ENCODE peak calls at places on chromosomes 11 and 22, in seven cellular contexts. One of them, this sample, is unnamed.

GRCh38 chr22:30159561-30160353 is 79.5 kb downstream of the HORMAD2 start:
- DNase-seq in transverse colon: no peak
- DNase-seq in tibial nerve: no peak
- DNase-seq in ovary: no peak
- DNase-seq in CD8-positive, alpha-beta T cell: no peak
- DNase-seq in brain microvascular endothelial cell: peak
- DNase-seq in PC-9: peak
- DNase-seq in this sample: no peak

GRCh38 chr22:31288496-31289235 is 3.6 kb downstream of the PIK3IP1 start:
- DNase-seq in transverse colon: no peak
- DNase-seq in tibial nerve: no peak
- DNase-seq in ovary: no peak
- DNase-seq in CD8-positive, alpha-beta T cell: no peak
- DNase-seq in brain microvascular endothelial cell: no peak
- DNase-seq in PC-9: no peak
- DNase-seq in this sample: no peak

GRCh38 chr11:26556582-26556981 is 15.5 kb downstream of the MUC15 start:
- DNase-seq in transverse colon: no peak
- DNase-seq in tibial nerve: no peak
- DNase-seq in ovary: no peak
- DNase-seq in CD8-positive, alpha-beta T cell: no peak
- DNase-seq in brain microvascular endothelial cell: no peak
- DNase-seq in PC-9: peak
- DNase-seq in this sample: no peak

GRCh38 chr11:12126352-12127019 is 16.1 kb downstream of the MICAL2 start:
- DNase-seq in transverse colon: no peak
- DNase-seq in tibial nerve: no peak
- DNase-seq in ovary: no peak
- DNase-seq in CD8-positive, alpha-beta T cell: no peak
- DNase-seq in brain microvascular endothelial cell: peak
- DNase-seq in PC-9: peak
- DNase-seq in this sample: no peak

GRCh38 chr11:32615422-32615821 is 31.8 kb downstream of the EIF3M start:
- DNase-seq in transverse colon: no peak
- DNase-seq in tibial nerve: no peak
- DNase-seq in ovary: peak
- DNase-seq in CD8-positive, alpha-beta T cell: no peak
- DNase-seq in brain microvascular endothelial cell: no peak
- DNase-seq in PC-9: no peak
- DNase-seq in this sample: no peak

GRCh38 chr11:1825039-1825740 is 9.6 kb upstream of the SYT8 start:
- DNase-seq in transverse colon: peak
- DNase-seq in tibial nerve: no peak
- DNase-seq in ovary: no peak
- DNase-seq in CD8-positive, alpha-beta T cell: no peak
- DNase-seq in brain microvascular endothelial cell: no peak
- DNase-seq in PC-9: no peak
- DNase-seq in this sample: no peak

GRCh38 chr11:6610591-6610990 is 1.4 kb downstream of the TAF10 start:
- DNase-seq in transverse colon: no peak
- DNase-seq in tibial nerve: no peak
- DNase-seq in ovary: no peak
- DNase-seq in CD8-positive, alpha-beta T cell: no peak
- DNase-seq in brain microvascular endothelial cell: no peak
- DNase-seq in PC-9: no peak
- DNase-seq in this sample: peak

GRCh38 chr11:79100093-79100704 is 340.6 kb downstream of the TENM4 start:
- DNase-seq in transverse colon: peak
- DNase-seq in tibial nerve: no peak
- DNase-seq in ovary: peak
- DNase-seq in CD8-positive, alpha-beta T cell: no peak
- DNase-seq in brain microvascular endothelial cell: peak
- DNase-seq in PC-9: peak
- DNase-seq in this sample: no peak

GRCh38 chr11:65026810-65027209 is 429 bp upstream of the SNX15 start:
- DNase-seq in transverse colon: no peak
- DNase-seq in tibial nerve: no peak
- DNase-seq in ovary: no peak
- DNase-seq in CD8-positive, alpha-beta T cell: no peak
- DNase-seq in brain microvascular endothelial cell: no peak
- DNase-seq in PC-9: no peak
- DNase-seq in this sample: no peak

GRCh38 chr22:27420817-27421361 is 380.7 kb downstream of the MN1 start:
- DNase-seq in transverse colon: peak
- DNase-seq in tibial nerve: peak
- DNase-seq in ovary: peak
- DNase-seq in CD8-positive, alpha-beta T cell: no peak
- DNase-seq in brain microvascular endothelial cell: peak
- DNase-seq in PC-9: no peak
- DNase-seq in this sample: no peak

GRCh38 chr11:131481317-131481716 is 110.9 kb downstream of the NTM start:
- DNase-seq in transverse colon: no peak
- DNase-seq in tibial nerve: no peak
- DNase-seq in ovary: no peak
- DNase-seq in CD8-positive, alpha-beta T cell: no peak
- DNase-seq in brain microvascular endothelial cell: no peak
- DNase-seq in PC-9: no peak
- DNase-seq in this sample: no peak

GRCh38 chr11:66592457-66593302 is at the start of the genes CCDC87 and CCS:
- DNase-seq in transverse colon: peak
- DNase-seq in tibial nerve: peak
- DNase-seq in ovary: peak
- DNase-seq in CD8-positive, alpha-beta T cell: peak
- DNase-seq in brain microvascular endothelial cell: peak
- DNase-seq in PC-9: peak
- DNase-seq in this sample: peak

GRCh38 chr22:33563568-33563967 is 356.7 kb downstream of the LARGE1 start:
- DNase-seq in transverse colon: no peak
- DNase-seq in tibial nerve: no peak
- DNase-seq in ovary: no peak
- DNase-seq in CD8-positive, alpha-beta T cell: no peak
- DNase-seq in brain microvascular endothelial cell: no peak
- DNase-seq in PC-9: no peak
- DNase-seq in this sample: no peak

GRCh38 chr11:47980907-47981621 is 705 bp downstream of the PTPRJ start:
- DNase-seq in transverse colon: peak
- DNase-seq in tibial nerve: no peak
- DNase-seq in ovary: peak
- DNase-seq in CD8-positive, alpha-beta T cell: no peak
- DNase-seq in brain microvascular endothelial cell: no peak
- DNase-seq in PC-9: no peak
- DNase-seq in this sample: peak

GRCh38 chr11:34169664-34170063 is 64.2 kb downstream of the NAT10 start:
- DNase-seq in transverse colon: no peak
- DNase-seq in tibial nerve: no peak
- DNase-seq in ovary: no peak
- DNase-seq in CD8-positive, alpha-beta T cell: no peak
- DNase-seq in brain microvascular endothelial cell: no peak
- DNase-seq in PC-9: no peak
- DNase-seq in this sample: no peak

GRCh38 chr11:33835143-33835878 is 56.6 kb downstream of the LMO2 start:
- DNase-seq in transverse colon: no peak
- DNase-seq in tibial nerve: no peak
- DNase-seq in ovary: no peak
- DNase-seq in CD8-positive, alpha-beta T cell: no peak
- DNase-seq in brain microvascular endothelial cell: peak
- DNase-seq in PC-9: peak
- DNase-seq in this sample: no peak

GRCh38 chr22:31259798-31260473 is 32.4 kb downstream of the PIK3IP1 start:
- DNase-seq in transverse colon: no peak
- DNase-seq in tibial nerve: no peak
- DNase-seq in ovary: no peak
- DNase-seq in CD8-positive, alpha-beta T cell: no peak
- DNase-seq in brain microvascular endothelial cell: no peak
- DNase-seq in PC-9: peak
- DNase-seq in this sample: no peak

GRCh38 chr11:126915430-126915829 is 85.1 kb downstream of the KIRREL3 start:
- DNase-seq in transverse colon: no peak
- DNase-seq in tibial nerve: no peak
- DNase-seq in ovary: no peak
- DNase-seq in CD8-positive, alpha-beta T cell: no peak
- DNase-seq in brain microvascular endothelial cell: no peak
- DNase-seq in PC-9: no peak
- DNase-seq in this sample: no peak

GRCh38 chr22:17974087-17974486 is 50.3 kb downstream of the MICAL3 start:
- DNase-seq in transverse colon: no peak
- DNase-seq in tibial nerve: no peak
- DNase-seq in ovary: no peak
- DNase-seq in CD8-positive, alpha-beta T cell: no peak
- DNase-seq in brain microvascular endothelial cell: no peak
- DNase-seq in PC-9: peak
- DNase-seq in this sample: no peak

GRCh38 chr11:112453601-112454577 is 193.2 kb upstream of the PLET1 start:
- DNase-seq in transverse colon: peak
- DNase-seq in tibial nerve: no peak
- DNase-seq in ovary: no peak
- DNase-seq in CD8-positive, alpha-beta T cell: no peak
- DNase-seq in brain microvascular endothelial cell: peak
- DNase-seq in PC-9: no peak
- DNase-seq in this sample: no peak

GRCh38 chr11:59708537-59708936 is 5.1 kb downstream of the OR10V1 start:
- DNase-seq in transverse colon: no peak
- DNase-seq in tibial nerve: no peak
- DNase-seq in ovary: no peak
- DNase-seq in CD8-positive, alpha-beta T cell: no peak
- DNase-seq in brain microvascular endothelial cell: no peak
- DNase-seq in PC-9: no peak
- DNase-seq in this sample: no peak

GRCh38 chr11:120205596-120206161 is 5.2 kb upstream of the OAF start:
- DNase-seq in transverse colon: no peak
- DNase-seq in tibial nerve: no peak
- DNase-seq in ovary: no peak
- DNase-seq in CD8-positive, alpha-beta T cell: no peak
- DNase-seq in brain microvascular endothelial cell: peak
- DNase-seq in PC-9: peak
- DNase-seq in this sample: no peak

GRCh38 chr11:111417011-111417765 is 38.1 kb upstream of the POU2AF1 start:
- DNase-seq in transverse colon: no peak
- DNase-seq in tibial nerve: no peak
- DNase-seq in ovary: no peak
- DNase-seq in CD8-positive, alpha-beta T cell: no peak
- DNase-seq in brain microvascular endothelial cell: no peak
- DNase-seq in PC-9: no peak
- DNase-seq in this sample: no peak

GRCh38 chr11:70180906-70181305 is 22.2 kb upstream of the FADD start:
- DNase-seq in transverse colon: no peak
- DNase-seq in tibial nerve: no peak
- DNase-seq in ovary: no peak
- DNase-seq in CD8-positive, alpha-beta T cell: no peak
- DNase-seq in brain microvascular endothelial cell: no peak
- DNase-seq in PC-9: no peak
- DNase-seq in this sample: no peak

GRCh38 chr11:70174846-70175764 is 28.0 kb upstream of the FADD start:
- DNase-seq in transverse colon: no peak
- DNase-seq in tibial nerve: no peak
- DNase-seq in ovary: no peak
- DNase-seq in CD8-positive, alpha-beta T cell: no peak
- DNase-seq in brain microvascular endothelial cell: no peak
- DNase-seq in PC-9: no peak
- DNase-seq in this sample: no peak

GRCh38 chr11:70182266-70182665 is 20.8 kb upstream of the FADD start:
- DNase-seq in transverse colon: no peak
- DNase-seq in tibial nerve: no peak
- DNase-seq in ovary: no peak
- DNase-seq in CD8-positive, alpha-beta T cell: no peak
- DNase-seq in brain microvascular endothelial cell: no peak
- DNase-seq in PC-9: no peak
- DNase-seq in this sample: no peak

GRCh38 chr11:70173018-70173417 is 30.1 kb upstream of the FADD start:
- DNase-seq in transverse colon: no peak
- DNase-seq in tibial nerve: no peak
- DNase-seq in ovary: no peak
- DNase-seq in CD8-positive, alpha-beta T cell: no peak
- DNase-seq in brain microvascular endothelial cell: peak
- DNase-seq in PC-9: no peak
- DNase-seq in this sample: no peak

DNA sequence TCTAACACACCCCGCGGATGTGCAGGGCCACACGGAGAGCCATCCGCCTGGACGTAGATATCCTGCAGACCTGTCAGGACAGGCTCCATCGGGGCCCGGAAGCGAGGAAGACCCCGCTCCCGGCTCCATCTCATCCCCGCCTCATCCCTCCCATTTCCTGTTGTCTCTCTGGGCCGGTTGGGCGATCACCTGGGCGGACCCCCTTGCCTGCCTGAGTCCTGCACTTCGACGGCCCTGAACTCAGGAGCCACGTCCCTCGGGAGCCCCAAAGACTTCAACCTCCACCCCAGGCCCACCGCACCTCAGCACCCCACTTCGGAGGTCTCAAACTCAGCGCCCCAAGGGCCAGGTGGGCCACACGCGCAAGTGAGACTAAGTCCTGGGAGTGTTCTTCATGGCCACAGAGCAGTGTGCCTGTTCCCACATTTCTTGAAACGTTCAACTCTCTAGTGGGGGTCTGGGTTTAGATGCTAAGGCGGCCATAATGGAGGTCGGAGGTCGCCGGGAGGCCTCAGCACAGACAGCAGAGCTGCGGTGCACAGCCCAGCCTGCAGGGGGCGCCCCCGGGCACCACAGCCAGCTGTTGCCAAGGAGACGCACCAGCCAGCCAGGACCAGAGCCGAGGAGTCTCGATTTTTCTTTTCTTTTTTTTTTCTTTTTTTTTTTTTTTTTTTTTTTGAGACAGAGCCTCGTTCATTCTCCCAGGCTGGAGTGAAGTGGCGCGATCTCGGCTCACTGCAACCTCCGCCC is 26.0 kb upstream of the FADD start:
- DNase-seq in transverse colon: peak
- DNase-seq in tibial nerve: no peak
- DNase-seq in ovary: no peak
- DNase-seq in CD8-positive, alpha-beta T cell: peak
- DNase-seq in brain microvascular endothelial cell: no peak
- DNase-seq in PC-9: no peak
- DNase-seq in this sample: no peak
- TF ChIP-seq CTCF in transverse colon: peak
- TF ChIP-seq CTCF in tibial nerve: peak
- TF ChIP-seq CTCF in ovary: no peak
- TF ChIP-seq CTCF in CD8-positive, alpha-beta T cell: peak
- TF ChIP-seq CTCF in brain microvascular endothelial cell: peak
- TF ChIP-seq CTCF in PC-9: peak
- TF ChIP-seq CTCF in this sample: peak

GRCh38 chr11:71476926-71477636 is 24.1 kb downstream of the NADSYN1 start:
- DNase-seq in transverse colon: no peak
- DNase-seq in tibial nerve: no peak
- DNase-seq in ovary: no peak
- DNase-seq in CD8-positive, alpha-beta T cell: no peak
- DNase-seq in brain microvascular endothelial cell: no peak
- DNase-seq in PC-9: no peak
- DNase-seq in this sample: no peak
- TF ChIP-seq CTCF in transverse colon: no peak
- TF ChIP-seq CTCF in tibial nerve: no peak
- TF ChIP-seq CTCF in ovary: no peak
- TF ChIP-seq CTCF in CD8-positive, alpha-beta T cell: no peak
- TF ChIP-seq CTCF in brain microvascular endothelial cell: no peak
- TF ChIP-seq CTCF in PC-9: no peak
- TF ChIP-seq CTCF in this sample: no peak

GRCh38 chr11:38824573-38824972 is 2226.5 kb upstream of the RAG2 start:
- DNase-seq in transverse colon: no peak
- DNase-seq in tibial nerve: no peak
- DNase-seq in ovary: no peak
- DNase-seq in CD8-positive, alpha-beta T cell: no peak
- DNase-seq in brain microvascular endothelial cell: no peak
- DNase-seq in PC-9: peak
- DNase-seq in this sample: no peak
- TF ChIP-seq CTCF in transverse colon: no peak
- TF ChIP-seq CTCF in tibial nerve: no peak
- TF ChIP-seq CTCF in ovary: no peak
- TF ChIP-seq CTCF in CD8-positive, alpha-beta T cell: no peak
- TF ChIP-seq CTCF in brain microvascular endothelial cell: peak
- TF ChIP-seq CTCF in PC-9: peak
- TF ChIP-seq CTCF in this sample: no peak

GRCh38 chr11:61580292-61580888 is 486 bp downstream of the SYT7 start:
- DNase-seq in transverse colon: no peak
- DNase-seq in tibial nerve: no peak
- DNase-seq in ovary: no peak
- DNase-seq in CD8-positive, alpha-beta T cell: no peak
- DNase-seq in brain microvascular endothelial cell: no peak
- DNase-seq in PC-9: no peak
- DNase-seq in this sample: no peak
- TF ChIP-seq CTCF in transverse colon: no peak
- TF ChIP-seq CTCF in tibial nerve: no peak
- TF ChIP-seq CTCF in ovary: no peak
- TF ChIP-seq CTCF in CD8-positive, alpha-beta T cell: no peak
- TF ChIP-seq CTCF in brain microvascular endothelial cell: no peak
- TF ChIP-seq CTCF in PC-9: no peak
- TF ChIP-seq CTCF in this sample: peak